ENCODE peak calls at places on chromosomes 1 and 21, in seven cellular contexts. W, H, O, L, Y, K and D are unnamed samples.

GRCh38 chr1:53938136-53938830 is 7.2 kb downstream of the IFT25 start:
- DNase-seq in O (no peak), Y (peak; percentile 41), K (no peak), L (no peak), W (no peak), H (no peak), D (peak; percentile 22)

GRCh38 chr1:96808186-96808585 is 86.6 kb downstream of the PTBP2 start:
- DNase-seq in H (no peak), Y (no peak), K (no peak), O (no peak), L (no peak), W (no peak), D (peak; percentile 33)

GRCh38 chr1:37931148-37931492 is 15.7 kb downstream of the INPP5B start:
- DNase-seq in W (no peak), O (no peak), K (no peak), L (no peak), H (no peak), Y (no peak), D (no peak)

GRCh38 chr1:24955161-24955560 is 25.1 kb upstream of the RUNX3 start:
- DNase-seq in K (no peak), L (no peak), Y (no peak), W (peak; percentile 57), O (peak; percentile 42), H (peak; percentile 90), D (peak; percentile 67)

GRCh38 chr21:46161180-46161799 is 5.9 kb upstream of the FTCD start:
- DNase-seq in Y (no peak), O (no peak), H (no peak), W (no peak), K (no peak), L (peak; percentile 20), D (no peak)

GRCh38 chr1:217393901-217394300 is 237.0 kb downstream of the GPATCH2 start:
- DNase-seq in W (no peak), O (no peak), Y (no peak), H (no peak), K (no peak), L (no peak), D (peak; percentile 14)

GRCh38 chr1:30964706-30965105 is 56.1 kb upstream of the SDC3 start:
- DNase-seq in O (no peak), K (no peak), Y (no peak), W (no peak), H (no peak), L (no peak), D (no peak)

GRCh38 chr21:33870768-33871167 is 44.8 kb downstream of the ATP5PO start:
- DNase-seq in Y (no peak), W (no peak), H (no peak), O (no peak), K (no peak), L (no peak), D (peak; percentile 27)

GRCh38 chr1:207088731-207089626 is at the start of gene C4BPB:
- DNase-seq in L (no peak), O (no peak), W (no peak), K (no peak), Y (no peak), H (no peak), D (no peak)

GRCh38 chr21:28419110-28419509 is 573.6 kb downstream of the LTN1 start:
- DNase-seq in Y (no peak), H (no peak), K (no peak), O (peak; percentile 91), W (no peak), L (no peak), D (peak; percentile 63)

GRCh38 chr1:111346089-111346885 is 55.6 kb downstream of the CHIA start:
- DNase-seq in L (peak; percentile 89), O (peak; percentile 66), K (peak; percentile 89), W (peak; percentile 78), Y (peak; percentile 48), H (peak; percentile 59), D (peak; percentile 90)

GRCh38 chr1:198620951-198621824 is 17.7 kb upstream of the PTPRC start:
- DNase-seq in O (no peak), K (no peak), W (no peak), Y (no peak), H (no peak), L (peak; percentile 84), D (no peak)

GRCh38 chr1:198741744-198742143 is 102.9 kb downstream of the PTPRC start:
- DNase-seq in K (no peak), Y (no peak), L (no peak), W (no peak), H (no peak), O (peak; percentile 8), D (peak; percentile 83)

GRCh38 chr1:192580351-192580962 is 4.9 kb downstream of the RGS1 start:
- DNase-seq in H (no peak), O (peak; percentile 73), L (no peak), W (peak; percentile 52), Y (peak; percentile 57), K (no peak), D (peak; percentile 84)

GRCh38 chr1:175978476-175978875 is 228.6 kb downstream of the COP1 start:
- DNase-seq in O (no peak), H (no peak), W (no peak), L (no peak), K (no peak), Y (no peak), D (peak; percentile 59)

GRCh38 chr1:192628406-192629057 is 7.4 kb upstream of the RGS13 start:
- DNase-seq in W (no peak), O (no peak), Y (no peak), H (no peak), K (no peak), L (no peak), D (no peak)

GRCh38 chr1:80657048-80657653 is 1143.6 kb upstream of the ADGRL2 start:
- DNase-seq in W (no peak), Y (no peak), K (no peak), H (no peak), L (no peak), O (no peak), D (no peak)

GRCh38 chr1:80657707-80658106 is 1143.0 kb upstream of the ADGRL2 start:
- DNase-seq in O (no peak), K (no peak), L (no peak), H (no peak), W (no peak), Y (no peak), D (no peak)

GRCh38 chr1:80656628-80657019 is 1144.1 kb upstream of the ADGRL2 start:
- DNase-seq in W (peak; percentile 11), K (no peak), O (no peak), L (no peak), H (peak; percentile 7), Y (no peak), D (peak; percentile 2)

DNA sequence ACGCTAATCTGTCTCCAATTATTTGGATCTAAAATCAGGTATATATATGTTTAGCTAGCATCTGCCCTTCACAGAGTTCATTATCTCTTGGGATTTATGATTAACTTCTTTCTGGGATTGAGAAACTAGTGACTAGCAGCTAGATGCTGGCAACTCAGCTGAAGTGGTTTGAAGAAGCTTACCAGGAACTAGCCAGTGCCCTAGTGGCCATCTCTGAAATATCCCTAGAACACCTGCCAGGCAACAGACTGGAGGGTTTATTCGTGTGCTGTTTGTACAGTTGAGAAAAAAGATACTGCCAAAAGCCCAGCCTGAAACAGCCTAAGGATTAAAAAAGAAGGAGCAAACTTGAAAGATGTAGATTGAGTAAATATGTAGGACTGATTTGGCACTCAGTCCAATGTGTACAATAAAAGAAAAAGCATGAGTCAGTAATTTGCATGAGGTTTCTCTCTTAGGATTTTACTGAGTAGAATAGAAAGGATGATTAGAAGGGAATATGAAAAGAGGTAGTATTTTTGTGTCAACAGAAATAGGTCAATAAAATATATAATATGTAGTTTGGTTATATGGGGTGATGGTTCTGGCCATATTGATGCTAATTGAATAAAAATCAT is 1144.6 kb upstream of the ADGRL2 start:
- DNase-seq in O (no peak), L (no peak), K (no peak), Y (no peak), H (peak; percentile 14), W (peak; percentile 3), D (peak; percentile 10)
- TF ChIP-seq CTCF in O (no peak), L (peak; percentile 25), K (no peak), Y (peak; percentile 13), H (peak; percentile 41), W (peak; percentile 7), D (peak; percentile 34)

DNA sequence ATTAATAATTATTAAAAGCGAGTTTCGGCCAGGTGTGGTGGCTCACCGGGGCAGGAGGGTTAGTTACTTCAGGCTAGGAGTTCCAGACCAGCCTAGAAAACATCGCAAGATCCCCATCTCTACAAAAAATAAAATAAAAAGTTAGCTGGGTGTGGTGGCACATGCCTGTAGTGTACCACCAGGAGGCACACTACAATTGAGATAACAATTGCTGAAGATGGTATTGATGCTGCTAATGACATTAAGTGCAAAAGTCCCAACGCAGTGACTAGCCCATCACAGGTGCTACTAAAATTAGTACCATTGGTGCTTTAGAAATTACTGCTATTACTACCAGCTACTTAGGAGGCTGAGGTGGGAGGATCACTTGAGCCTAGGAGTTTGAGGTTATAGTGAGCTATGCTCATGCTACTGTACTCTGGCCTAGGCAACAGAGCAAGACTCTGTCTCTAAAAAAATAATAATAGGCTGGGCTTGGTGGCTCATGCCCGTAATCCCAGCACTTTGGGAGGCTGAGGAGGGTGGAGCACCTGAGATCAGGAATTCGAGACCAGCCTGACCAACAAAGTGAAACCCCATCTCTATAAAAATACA is 156.6 kb downstream of the GREM2 start:
- DNase-seq in H (no peak), K (no peak), O (peak; percentile 15), L (no peak), W (no peak), Y (peak; percentile 7), D (peak; percentile 50)
- TF ChIP-seq CTCF in H (no peak), K (no peak), O (peak; percentile 56), L (no peak), W (no peak), Y (peak; percentile 48), D (peak; percentile 69)

DNA sequence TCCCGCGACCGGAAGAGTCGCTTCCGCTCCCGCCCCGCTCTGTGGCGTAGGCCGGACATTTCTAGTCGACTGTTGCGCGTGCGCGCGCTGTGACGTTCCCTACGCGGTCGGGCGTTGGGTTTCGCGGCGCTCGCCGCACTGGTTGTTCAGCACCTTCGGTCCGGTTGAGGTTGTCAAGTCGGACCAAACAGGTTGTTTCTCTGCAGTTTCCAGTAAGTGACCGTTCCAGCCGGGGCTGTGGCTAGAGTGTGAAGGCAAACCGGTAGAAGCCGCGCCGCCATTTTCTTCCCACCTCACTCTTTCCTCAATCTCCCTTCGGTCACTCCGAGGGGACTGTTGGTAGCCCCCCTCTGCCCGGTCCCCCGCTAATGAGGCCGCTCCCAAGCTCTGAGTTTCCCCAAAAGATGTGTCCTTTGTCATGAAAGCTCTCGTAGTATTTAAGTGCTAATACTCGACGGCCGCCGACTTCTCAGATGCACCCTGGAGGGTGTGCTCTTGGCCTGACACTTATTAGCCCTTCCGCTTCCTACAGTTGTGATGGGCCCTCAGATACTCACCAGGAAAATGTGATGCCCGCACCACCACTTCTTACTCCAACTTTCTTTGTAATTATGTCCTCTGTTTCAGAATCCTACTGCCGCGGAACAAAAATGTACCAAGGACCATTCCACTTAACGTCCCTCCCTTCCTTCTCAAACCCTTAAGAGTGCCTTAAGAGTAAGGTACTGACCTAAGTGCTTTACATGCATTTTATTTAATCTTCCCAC is 56.3 kb downstream of the TRAF5 start:
- DNase-seq in W (peak; percentile 91), O (peak; percentile 91), Y (peak; percentile 91), H (peak; percentile 50), L (peak; percentile 96), K (peak; percentile 95), D (peak; percentile 96)
- TF ChIP-seq CTCF in W (no peak), O (no peak), Y (no peak), H (peak; percentile 9), L (no peak), K (no peak), D (no peak)

DNA sequence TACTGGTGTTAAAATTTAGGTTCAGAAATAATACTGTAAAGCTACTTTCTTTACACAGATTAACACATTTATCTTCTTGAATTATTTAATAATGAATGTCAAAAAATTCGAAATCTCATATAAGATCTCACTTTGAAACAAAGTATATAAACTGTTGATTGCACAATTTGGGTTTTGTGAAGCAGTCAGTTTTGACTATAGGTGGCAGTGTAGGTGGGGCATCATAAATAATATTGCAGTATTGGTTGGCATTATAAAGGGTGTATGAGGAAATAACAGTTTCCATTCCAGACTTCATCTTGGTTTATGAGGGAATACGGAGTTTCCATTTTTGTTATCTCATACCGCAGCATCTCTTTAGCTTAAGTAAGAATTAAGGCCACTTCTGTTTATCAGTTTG is 49.9 kb downstream of the SUCO start:
- DNase-seq in W (peak; percentile 2), L (no peak), Y (no peak), K (no peak), O (no peak), H (no peak), D (no peak)
- TF ChIP-seq CTCF in W (no peak), L (no peak), Y (no peak), K (no peak), O (no peak), H (peak; percentile 56), D (no peak)